ENCODE peak calls at places on chromosomes 5 and 9, in four cellular contexts. I is sigmoid colon, Y is stomach, W is HepG2. F is an unnamed sample.

GRCh38 chr9:2228132-2228531 is 213.0 kb downstream of the SMARCA2 start:
- DNase-seq in Y (no peak), W (no peak), I (no peak), F (no peak)

GRCh38 chr9:76593011-76593347 is 134.0 kb downstream of the GCNT1 start:
- DNase-seq in Y (no peak), W (no peak), I (no peak), F (no peak)

GRCh38 chr9:76827286-76828080 is 63.2 kb downstream of the PCA3 start:
- DNase-seq in Y (no peak), I (no peak), W (no peak), F (no peak)

GRCh38 chr5:144237851-144238250 is 67.2 kb downstream of the KCTD16 start:
- DNase-seq in Y (no peak), I (no peak), W (no peak), F (no peak)

GRCh38 chr9:4092793-4093709 is 206.8 kb downstream of the GLIS3 start:
- DNase-seq in I (no peak), Y (no peak), W (no peak), F (no peak)

GRCh38 chr9:82606761-82607382 is 456.1 kb downstream of the RASEF start:
- DNase-seq in Y (peak), I (peak), W (peak), F (no peak)

GRCh38 chr5:6598351-6598900 is 34.4 kb downstream of the NSUN2 start:
- DNase-seq in Y (no peak), W (no peak), I (no peak), F (peak)

GRCh38 chr9:87122947-87123685 is 175.8 kb upstream of the GAS1 start:
- DNase-seq in I (no peak), Y (no peak), W (no peak), F (no peak)

GRCh38 chr5:140168371-140168770 is 6.6 kb upstream of the CYSTM1 start:
- DNase-seq in W (no peak), I (no peak), Y (no peak), F (no peak)

GRCh38 chr5:139137703-139138102 is 60.5 kb downstream of the SIL1 start:
- DNase-seq in I (no peak), Y (peak), W (peak), F (no peak)

GRCh38 chr5:154757647-154758406 is 2.6 kb downstream of the LARP1 start:
- DNase-seq in I (no peak), W (no peak), Y (no peak), F (no peak)

GRCh38 chr5:108655750-108656450 is 91.8 kb upstream of the FER start:
- DNase-seq in Y (no peak), I (no peak), W (no peak), F (no peak)

GRCh38 chr5:116990010-116990409 is 415.4 kb upstream of the SEMA6A start:
- DNase-seq in W (peak), I (no peak), Y (no peak), F (no peak)

GRCh38 chr5:106017243-106017857 is 1653.4 kb downstream of the EFNA5 start:
- DNase-seq in W (no peak), Y (no peak), I (no peak), F (no peak)

GRCh38 chr5:140240987-140241706 is 61.8 kb downstream of the PFDN1 start:
- DNase-seq in Y (peak), I (peak), W (peak), F (no peak)

GRCh38 chr5:67013719-67014118 is 182.9 kb downstream of the CD180 start:
- DNase-seq in I (no peak), Y (no peak), W (no peak), F (no peak)

GRCh38 chr9:110579763-110580255 is 268 bp upstream of the SVEP1 start:
- DNase-seq in W (no peak), I (peak), Y (no peak), F (no peak)
- TF ChIP-seq POLR2AphosphoS5 in W (no peak), I (no peak), Y (no peak), F (no peak)

GRCh38 chr5:150407097-150407720 is 5.5 kb downstream of the CD74 start:
- DNase-seq in W (no peak), I (no peak), Y (no peak), F (no peak)
- TF ChIP-seq POLR2AphosphoS5 in W (no peak), I (no peak), Y (no peak), F (no peak)

GRCh38 chr9:19788152-19788551 is 685 bp downstream of the SLC24A2 start:
- DNase-seq in I (no peak), W (no peak), Y (no peak), F (no peak)

GRCh38 chr9:19785230-19785629 is 3.6 kb downstream of the SLC24A2 start:
- DNase-seq in W (no peak), Y (no peak), I (no peak), F (no peak)

GRCh38 chr9:19787672-19788071 is 1.2 kb downstream of the SLC24A2 start:
- DNase-seq in I (no peak), Y (no peak), W (no peak), F (no peak)

DNA sequence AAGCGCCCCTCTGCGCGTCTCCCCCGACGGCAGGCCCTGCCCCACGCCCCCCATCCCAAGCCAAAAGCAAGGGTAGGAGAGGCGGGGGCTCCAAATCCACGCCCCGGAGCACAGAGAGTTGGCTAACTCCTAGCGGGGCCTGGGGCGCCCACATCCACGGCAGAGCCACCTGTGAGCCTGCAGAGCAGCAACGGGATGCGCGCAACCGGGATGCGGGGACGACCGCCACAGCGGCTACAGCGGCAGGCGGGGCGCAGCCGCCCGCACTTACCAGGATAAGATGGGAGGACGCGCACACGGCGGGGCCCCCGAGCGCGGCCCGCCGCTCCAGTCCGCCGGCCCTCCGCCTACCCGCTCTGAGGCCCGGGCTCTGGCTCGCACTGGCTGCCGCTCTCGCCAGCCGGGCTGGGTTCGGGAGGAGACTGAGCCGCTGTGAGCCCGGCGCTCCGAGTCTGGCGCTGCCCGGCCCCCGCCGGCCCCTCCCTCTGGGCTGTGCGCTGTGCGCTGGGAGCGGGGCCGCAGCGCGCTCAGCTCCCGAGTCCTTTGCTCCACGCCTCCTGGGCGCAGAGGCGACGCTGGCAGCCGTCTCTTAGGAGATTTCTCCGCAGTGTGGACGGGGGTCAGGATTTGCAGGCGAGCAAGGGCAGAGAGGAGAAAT is at the start of gene SLC24A2:
- DNase-seq in W (no peak), I (no peak), Y (no peak), F (no peak)
- TF ChIP-seq POLR2AphosphoS5 in W (no peak), I (no peak), Y (no peak), F (no peak)

DNA sequence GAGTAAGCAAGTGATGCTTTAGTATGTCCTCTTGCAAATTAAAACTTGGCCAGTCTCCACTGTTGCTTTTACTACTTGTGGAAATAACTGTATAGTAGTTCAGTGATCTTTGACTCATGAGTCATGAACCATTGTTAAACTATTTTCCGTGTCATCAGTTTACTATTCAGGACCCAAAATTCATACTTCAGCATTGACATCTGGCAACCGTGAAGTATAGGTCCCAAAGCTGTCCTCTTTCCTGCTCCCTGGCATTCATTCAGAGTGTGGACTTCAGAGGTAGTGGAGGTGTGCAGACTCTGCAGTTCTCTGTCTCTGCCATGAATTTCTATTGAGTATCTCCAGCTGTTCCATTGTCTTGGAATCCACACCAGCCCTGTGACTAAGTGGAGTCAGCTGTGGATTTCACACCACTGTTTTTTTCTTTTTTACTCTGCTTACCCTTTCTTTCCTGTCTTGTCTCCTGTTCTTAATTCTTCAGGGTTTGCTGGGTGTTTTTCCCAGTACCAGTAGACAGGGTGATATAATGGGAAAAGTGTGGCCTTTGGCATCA is 7.5 kb downstream of the TDRD7 start:
- DNase-seq in I (no peak), Y (no peak), W (peak), F (no peak)
- TF ChIP-seq POLR2AphosphoS5 in I (no peak), Y (no peak), W (no peak), F (no peak)

GRCh38 chr5:177098772-177099152 is 12.0 kb downstream of the FGFR4 start:
- DNase-seq in Y (no peak), W (no peak), I (no peak), F (no peak)
- TF ChIP-seq POLR2AphosphoS5 in Y (no peak), W (no peak), I (no peak), F (no peak)

DNA sequence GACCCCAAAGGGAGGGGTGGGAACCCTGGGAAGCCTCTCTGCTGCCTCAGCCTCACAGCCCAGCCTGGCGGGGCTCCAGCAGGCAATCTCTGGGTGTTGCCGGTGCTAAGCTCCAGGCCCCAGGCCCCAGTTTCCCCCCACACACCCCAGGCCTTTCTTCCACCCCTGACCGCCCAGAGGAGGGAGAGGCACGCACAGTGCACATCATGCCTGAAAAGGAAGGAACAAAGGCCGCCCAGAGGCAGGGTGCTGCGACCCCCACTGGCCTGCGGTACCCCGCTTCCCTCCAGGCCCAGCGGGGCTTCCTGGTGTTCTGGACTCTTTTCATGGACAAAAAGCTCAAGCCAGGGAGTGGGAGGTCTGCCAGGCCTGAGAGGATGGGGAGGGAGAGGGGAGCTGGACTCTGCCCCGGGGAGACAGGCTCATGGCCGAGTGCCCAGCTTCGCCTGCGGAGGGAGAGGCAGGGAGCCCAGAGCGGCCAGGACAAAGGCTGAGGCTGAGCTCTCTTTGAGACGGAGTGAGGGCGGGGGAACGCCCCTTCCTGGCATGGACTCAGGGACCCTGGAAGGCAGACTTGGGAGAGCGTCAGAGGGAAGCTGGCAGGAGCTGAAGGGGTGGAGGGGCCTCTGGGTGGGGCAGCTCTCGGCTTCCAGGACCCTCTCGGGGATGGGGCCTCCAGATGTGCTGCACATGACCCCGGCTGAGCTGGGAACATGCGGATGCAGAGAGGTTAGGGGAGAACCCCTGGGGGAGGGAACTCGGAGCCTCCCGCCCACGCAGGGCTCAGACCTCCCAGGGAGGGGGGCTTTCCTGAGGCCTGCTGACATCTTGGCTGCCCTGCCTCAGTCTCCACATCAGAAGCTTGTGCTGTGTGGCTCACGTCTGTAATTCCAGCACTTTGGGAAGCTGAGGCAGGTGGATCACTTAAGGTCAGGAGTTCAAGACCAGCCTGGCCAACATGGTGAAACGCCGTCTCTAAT is 1.8 kb upstream of the ENTPD2 start:
- DNase-seq in Y (peak), I (peak), W (peak), F (no peak)
- TF ChIP-seq POLR2AphosphoS5 in Y (peak), I (no peak), W (peak), F (peak)

GRCh38 chr9:131589993-131590392 is 44.7 kb downstream of the PRRT1B start:
- DNase-seq in Y (no peak), I (no peak), W (no peak), F (no peak)

GRCh38 chr9:131590449-131590848 is 45.1 kb downstream of the PRRT1B start:
- DNase-seq in I (no peak), W (no peak), Y (no peak), F (no peak)

GRCh38 chr9:131589124-131589711 is 43.9 kb downstream of the PRRT1B start:
- DNase-seq in I (no peak), Y (no peak), W (no peak), F (no peak)

GRCh38 chr9:131591845-131592208 is 46.5 kb downstream of the PRRT1B start:
- DNase-seq in I (no peak), Y (no peak), W (no peak), F (no peak)

GRCh38 chr9:131590907-131591844 is 45.9 kb downstream of the PRRT1B start:
- DNase-seq in W (peak), I (peak), Y (peak), F (no peak)
- TF ChIP-seq POLR2AphosphoS5 in W (no peak), I (no peak), Y (peak), F (peak)